ENCODE peak calls at places on chromosome 14, in four cellular contexts. E is vagina, M is PC-3, K is endothelial cell of umbilical vein. L is an unnamed sample. For H3K27me3 and H3K36me3, the result is how much of the 10 kb centered on the place peaks cover.

GRCh38 chr14:55249423-55249822 is 21.8 kb upstream of the FBXO34 start:
- DNase-seq in E (no peak), M (peak), K (no peak), L (peak)

GRCh38 chr14:76759589-76759988 is 1.7 kb upstream of the VASH1 start:
- DNase-seq in E (peak), M (no peak), K (no peak), L (no peak)

GRCh38 chr14:93430889-93431670 is at the start of gene UNC79:
- DNase-seq in E (no peak), M (no peak), K (no peak), L (no peak)

GRCh38 chr14:101965145-101965531 is 765 bp downstream of the DYNC1H1 start:
- DNase-seq in E (no peak), M (peak), K (peak), L (peak)

GRCh38 chr14:65173973-65174693 is 71.8 kb upstream of the MAX start:
- DNase-seq in E (no peak), M (no peak), K (no peak), L (no peak)

GRCh38 chr14:24426912-24427536 is 2.4 kb downstream of the CBLN3 start:
- DNase-seq in E (peak), M (no peak), K (no peak), L (no peak)

GRCh38 chr14:65010211-65010931 is 23.7 kb downstream of the FNTB start:
- DNase-seq in E (no peak), M (no peak), K (no peak), L (no peak)

GRCh38 chr14:73325630-73326299 is 88.5 kb downstream of the PAPLN start:
- DNase-seq in E (no peak), M (no peak), K (no peak), L (no peak)

GRCh38 chr14:35879141-35879648 is 53.1 kb downstream of the BRMS1L start:
- DNase-seq in E (no peak), M (no peak), K (no peak), L (no peak)

GRCh38 chr14:80055912-80056801 is 155.1 kb downstream of the DIO2 start:
- DNase-seq in E (no peak), M (peak), K (peak), L (no peak)

GRCh38 chr14:34043627-34044372 is 92.9 kb upstream of the EGLN3 start:
- DNase-seq in E (no peak), M (peak), K (peak), L (no peak)

GRCh38 chr14:52046376-52046917 is 22.4 kb downstream of the NID2 start:
- DNase-seq in E (no peak), M (no peak), K (no peak), L (no peak)

GRCh38 chr14:92986254-92987147 is 63.6 kb downstream of the CHGA start:
- DNase-seq in E (no peak), M (peak), K (peak), L (peak)

GRCh38 chr14:103016071-103016470 is 41.3 kb downstream of the CDC42BPB start:
- DNase-seq in E (no peak), M (no peak), K (no peak), L (no peak)

GRCh38 chr14:86654558-86655184 is 1124.7 kb downstream of the FLRT2 start:
- DNase-seq in E (no peak), M (peak), K (no peak), L (peak)

GRCh38 chr14:75604979-75605825 is 26.8 kb downstream of the FLVCR2 start:
- DNase-seq in E (no peak), M (no peak), K (peak), L (no peak)

GRCh38 chr14:22296088-22296487 is 292.9 kb downstream of the DAD1 start:
- DNase-seq in E (no peak), M (peak), K (no peak), L (no peak)

GRCh38 chr14:81161749-81162148 is 59.0 kb downstream of the GTF2A1 start:
- DNase-seq in E (no peak), M (no peak), K (no peak), L (no peak)
- H3K27me3 ChIP-seq in E (under half), M (under half), K (under half), L (under half)

GRCh38 chr14:89384023-89384422 is 33.0 kb downstream of the FOXN3 start:
- DNase-seq in E (no peak), M (no peak), K (no peak), L (no peak)
- H3K4me3 ChIP-seq in E (no peak), M (no peak), K (no peak), L (no peak)

DNA sequence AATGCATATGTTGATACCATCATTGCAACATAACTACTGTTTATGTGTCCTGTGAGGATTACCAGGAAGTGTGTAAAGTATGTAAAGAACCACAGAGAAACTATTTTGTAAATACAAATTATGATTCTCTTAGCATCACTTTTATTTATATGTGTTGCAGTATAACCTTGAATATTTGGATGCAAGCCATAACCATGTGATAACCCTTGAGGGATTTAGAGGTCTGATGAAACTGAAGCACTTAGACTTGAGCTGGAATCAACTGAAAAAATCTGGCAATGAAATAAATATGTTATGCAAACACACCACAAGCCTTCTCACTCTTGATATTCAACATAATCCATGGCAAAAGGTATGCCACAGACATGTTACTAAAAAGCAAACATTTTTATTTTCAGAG is 77.6 kb downstream of the LRRC9 start:
- DNase-seq in E (no peak), M (peak), K (no peak), L (no peak)
- H3K36me3 ChIP-seq in E (under half), M (under half), K (under half), L (under half)

GRCh38 chr14:104318558-104319488 is 180.4 kb downstream of the KIF26A start:
- DNase-seq in E (no peak), M (no peak), K (no peak), L (no peak)

GRCh38 chr14:104316723-104317499 is 178.5 kb downstream of the KIF26A start:
- DNase-seq in E (no peak), M (no peak), K (no peak), L (no peak)

GRCh38 chr14:104317500-104317805 is 179.1 kb downstream of the KIF26A start:
- DNase-seq in E (no peak), M (no peak), K (no peak), L (no peak)

GRCh38 chr14:104319489-104320241 is 181.3 kb downstream of the KIF26A start:
- DNase-seq in E (no peak), M (no peak), K (no peak), L (no peak)

DNA sequence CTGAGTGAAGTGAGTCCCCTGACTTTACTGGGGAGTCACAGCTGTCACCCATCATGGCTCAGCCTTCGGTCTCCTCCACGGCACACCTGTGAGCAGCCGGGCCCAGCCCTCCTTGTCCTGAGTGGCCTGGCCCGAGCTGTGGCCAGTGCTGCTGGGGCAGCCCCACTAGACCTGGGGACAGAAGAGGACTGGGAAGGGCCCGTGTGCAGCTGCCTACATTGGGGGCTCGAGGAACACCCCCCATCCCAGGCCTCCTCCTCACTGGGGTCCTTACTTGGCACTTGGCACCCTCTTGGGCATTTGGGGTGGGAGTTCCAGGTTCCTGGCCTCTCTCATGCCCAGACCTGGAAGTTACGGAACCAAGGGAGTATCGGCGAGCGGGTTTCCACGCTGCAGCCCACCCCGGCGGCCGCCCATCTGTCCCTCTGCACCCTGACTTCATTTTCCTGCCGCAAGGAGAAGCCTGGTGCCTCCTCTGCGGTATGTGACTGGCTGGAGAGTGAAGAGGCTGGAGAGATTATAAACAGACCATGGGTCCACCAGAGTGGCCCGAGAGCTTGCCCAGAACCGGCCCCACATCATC is 179.7 kb downstream of the KIF26A start:
- DNase-seq in E (no peak), M (no peak), K (no peak), L (no peak)
- H3K27me3 ChIP-seq in E (under half), M (half or more), K (under half), L (under half)

GRCh38 chr14:31418440-31418839 is 1.9 kb downstream of the HEATR5A start:
- DNase-seq in E (no peak), M (no peak), K (no peak), L (no peak)
- H3K4me3 ChIP-seq in E (no peak), M (peak), K (no peak), L (peak)

DNA sequence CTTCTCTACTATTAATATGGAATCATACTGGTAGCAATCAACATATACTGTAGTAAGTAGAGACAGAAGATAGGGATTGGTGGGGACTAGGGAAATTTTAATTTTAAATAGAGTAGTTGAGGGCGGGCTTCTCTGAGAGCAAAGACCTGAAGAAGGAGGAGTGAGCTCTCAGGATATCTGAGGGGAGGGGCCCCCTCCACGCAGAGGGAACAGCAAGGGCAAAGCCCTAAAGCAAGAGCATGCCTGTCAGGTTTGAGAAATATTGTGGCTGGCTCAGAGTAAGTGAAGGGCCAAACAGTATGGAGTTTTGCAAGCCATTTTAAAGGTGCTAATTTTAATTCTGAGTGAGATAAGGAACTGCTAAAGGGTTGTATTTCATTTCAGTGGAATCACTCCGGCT is 64.3 kb downstream of the PCNX1 start:
- DNase-seq in E (no peak), M (no peak), K (no peak), L (no peak)
- H3K36me3 ChIP-seq in E (under half), M (under half), K (under half), L (under half)